ENCODE peak calls at places on chromosome 9, in ten cellular contexts. U, X, Z, F, I, H, G, C, S and V are unnamed samples.
A peak's percentile ranks its signal among the peaks of the same experiment; 100 is the strongest.

GRCh38 chr9:137797206-137798120 is 80.1 kb upstream of the CACNA1B start:
- DNase-seq in U (no peak), X (no peak), Z (no peak), F (no peak), I (no peak), H (no peak), G (no peak), C (no peak), S (no peak), V (no peak)

GRCh38 chr9:124218438-124219289 is 39.1 kb upstream of the NEK6 start:
- DNase-seq in U (peak; percentile 68), X (no peak), Z (no peak), F (no peak), I (peak; percentile 79), H (peak; percentile 94), G (no peak), C (no peak), S (peak; percentile 56), V (no peak)

GRCh38 chr9:101536351-101536750 is 2.7 kb downstream of the RNF20 start:
- DNase-seq in U (no peak), X (no peak), Z (no peak), F (no peak), I (no peak), H (no peak), G (no peak), C (no peak), S (no peak), V (no peak)

GRCh38 chr9:133604856-133605255 is 4.3 kb downstream of the FAM163B start:
- DNase-seq in U (no peak), X (no peak), Z (no peak), F (no peak), I (no peak), H (peak; percentile 38), G (no peak), C (no peak), S (no peak), V (no peak)

GRCh38 chr9:126609191-126609590 is 4.5 kb upstream of the LMX1B start:
- DNase-seq in U (no peak), X (no peak), Z (no peak), F (no peak), I (no peak), H (no peak), G (no peak), C (no peak), S (no peak), V (no peak)

GRCh38 chr9:75488082-75488713 is 399.9 kb downstream of the OSTF1 start:
- DNase-seq in U (no peak), X (no peak), Z (no peak), F (no peak), I (no peak), H (no peak), G (no peak), C (no peak), S (no peak), V (no peak)

GRCh38 chr9:108119530-108120113 is 630.1 kb upstream of the KLF4 start:
- DNase-seq in U (no peak), X (no peak), Z (no peak), F (no peak), I (no peak), H (no peak), G (no peak), C (no peak), S (no peak), V (no peak)

GRCh38 chr9:106648799-106649198 is 214.2 kb upstream of the ZNF462 start:
- DNase-seq in U (no peak), X (no peak), Z (no peak), F (no peak), I (no peak), H (peak; percentile 3), G (no peak), C (no peak), S (peak; percentile 32), V (no peak)

GRCh38 chr9:134778841-134779411 is 101.7 kb upstream of the FCN2 start:
- DNase-seq in U (no peak), X (peak; percentile 73), Z (no peak), F (peak; percentile 47), I (peak; percentile 30), H (no peak), G (no peak), C (peak; percentile 63), S (peak; percentile 69), V (no peak)

GRCh38 chr9:96064838-96065481 is 189.5 kb downstream of the ERCC6L2 start:
- DNase-seq in U (no peak), X (no peak), Z (no peak), F (no peak), I (no peak), H (no peak), G (no peak), C (no peak), S (no peak), V (no peak)

GRCh38 chr9:27870404-27870803 is 297.1 kb upstream of the C9orf72 start:
- DNase-seq in U (no peak), X (no peak), Z (no peak), F (no peak), I (no peak), H (no peak), G (no peak), C (no peak), S (peak; percentile 88), V (no peak)